ENCODE peak calls at places on chromosomes 2 and 18, in ten cellular contexts. J, G, R, H, Q, A, S, M, D and F are unnamed samples.

GRCh38 chr2:105571445-105571987 is 172.7 kb upstream of the FHL2 start:
- DNase-seq in J (no peak), G (no peak), R (peak), H (no peak), Q (no peak), A (no peak), S (no peak), M (peak), D (no peak), F (no peak)

GRCh38 chr18:36572135-36572856 is 256.5 kb downstream of the TPGS2 start:
- DNase-seq in J (peak), G (peak), R (peak), H (no peak), Q (no peak), A (peak), S (peak), M (peak), D (no peak), F (no peak)

GRCh38 chr2:171492664-171493063 is 29.6 kb upstream of the CYBRD1 start:
- DNase-seq in J (no peak), G (no peak), R (no peak), H (no peak), Q (no peak), A (no peak), S (no peak), M (no peak), D (no peak), F (no peak)

GRCh38 chr2:60560734-60561649 is 7.5 kb upstream of the BCL11A start:
- DNase-seq in J (peak), G (no peak), R (peak), H (no peak), Q (no peak), A (no peak), S (no peak), M (no peak), D (no peak), F (no peak)

GRCh38 chr2:235749121-235749780 is 255.4 kb downstream of the AGAP1 start:
- DNase-seq in J (no peak), G (no peak), R (no peak), H (no peak), Q (no peak), A (no peak), S (no peak), M (no peak), D (no peak), F (no peak)

GRCh38 chr2:172464340-172465129 is 37.1 kb downstream of the ITGA6 start:
- DNase-seq in J (no peak), G (peak), R (no peak), H (no peak), Q (no peak), A (no peak), S (no peak), M (no peak), D (no peak), F (no peak)

GRCh38 chr2:3633089-3633981 is 24.7 kb upstream of the ALLC start:
- DNase-seq in J (no peak), G (no peak), R (no peak), H (no peak), Q (no peak), A (peak), S (no peak), M (peak), D (no peak), F (peak)

GRCh38 chr2:32384529-32384928 is 27.7 kb downstream of the BIRC6 start:
- DNase-seq in J (no peak), G (no peak), R (peak), H (no peak), Q (no peak), A (no peak), S (no peak), M (no peak), D (no peak), F (no peak)

GRCh38 chr2:143934170-143934912 is 585.6 kb downstream of the ZEB2 start:
- DNase-seq in J (no peak), G (no peak), R (no peak), H (no peak), Q (no peak), A (no peak), S (no peak), M (no peak), D (no peak), F (no peak)

GRCh38 chr18:58578835-58579560 is 49.9 kb downstream of the ALPK2 start:
- DNase-seq in J (peak), G (no peak), R (no peak), H (no peak), Q (no peak), A (no peak), S (no peak), M (no peak), D (no peak), F (no peak)

GRCh38 chr2:226116346-226116745 is 683.3 kb downstream of the IRS1 start:
- DNase-seq in J (no peak), G (no peak), R (no peak), H (no peak), Q (no peak), A (no peak), S (no peak), M (no peak), D (no peak), F (no peak)

GRCh38 chr2:25418944-25419677 is 77.4 kb upstream of the DNMT3A start:
- DNase-seq in J (no peak), G (no peak), R (no peak), H (no peak), Q (no peak), A (no peak), S (no peak), M (no peak), D (no peak), F (no peak)

GRCh38 chr2:61177727-61178549 is 15.9 kb downstream of the C2orf74 start:
- DNase-seq in J (peak), G (peak), R (peak), H (no peak), Q (peak), A (peak), S (peak), M (no peak), D (peak), F (peak)

GRCh38 chr2:191710411-191710900 is 32.5 kb downstream of the NABP1 start:
- DNase-seq in J (no peak), G (no peak), R (no peak), H (no peak), Q (no peak), A (no peak), S (no peak), M (no peak), D (no peak), F (no peak)

GRCh38 chr18:58649966-58650816 is 21.1 kb upstream of the MALT1 start:
- DNase-seq in J (no peak), G (no peak), R (peak), H (no peak), Q (no peak), A (no peak), S (no peak), M (no peak), D (no peak), F (no peak)

GRCh38 chr2:143390185-143390584 is 261.0 kb downstream of the ARHGAP15 start:
- DNase-seq in J (no peak), G (no peak), R (no peak), H (no peak), Q (no peak), A (no peak), S (no peak), M (no peak), D (no peak), F (no peak)

GRCh38 chr18:41783065-41783818 is 171.8 kb upstream of the PIK3C3 start:
- DNase-seq in J (no peak), G (no peak), R (no peak), H (no peak), Q (no peak), A (no peak), S (no peak), M (no peak), D (no peak), F (no peak)

GRCh38 chr2:71605173-71605641 is 151.8 kb downstream of the DYSF start:
- DNase-seq in J (no peak), G (peak), R (peak), H (no peak), Q (peak), A (no peak), S (no peak), M (no peak), D (peak), F (no peak)

GRCh38 chr2:69554981-69555380 is 88.6 kb downstream of the AAK1 start:
- DNase-seq in J (no peak), G (peak), R (peak), H (no peak), Q (no peak), A (no peak), S (peak), M (no peak), D (no peak), F (no peak)

GRCh38 chr2:205175831-205176230 is 506.5 kb upstream of the NRP2 start:
- DNase-seq in J (no peak), G (peak), R (no peak), H (no peak), Q (no peak), A (no peak), S (no peak), M (no peak), D (no peak), F (no peak)

GRCh38 chr18:34600118-34600517 is 110.0 kb upstream of the DTNA start:
- DNase-seq in J (no peak), G (peak), R (no peak), H (no peak), Q (no peak), A (no peak), S (no peak), M (no peak), D (no peak), F (no peak)

GRCh38 chr2:157418215-157418614 is 25.7 kb downstream of the CYTIP start:
- DNase-seq in J (no peak), G (no peak), R (peak), H (no peak), Q (no peak), A (no peak), S (no peak), M (no peak), D (no peak), F (no peak)

GRCh38 chr2:78614747-78615146 is 410.8 kb upstream of the REG3G start:
- DNase-seq in J (no peak), G (no peak), R (no peak), H (no peak), Q (no peak), A (no peak), S (no peak), M (no peak), D (no peak), F (no peak)

GRCh38 chr2:47062721-47063120 is 92.4 kb downstream of the STPG4 start:
- DNase-seq in J (no peak), G (no peak), R (no peak), H (no peak), Q (no peak), A (no peak), S (no peak), M (no peak), D (no peak), F (no peak)

GRCh38 chr2:72008608-72009007 is 139.1 kb downstream of the CYP26B1 start:
- DNase-seq in J (no peak), G (no peak), R (no peak), H (no peak), Q (no peak), A (no peak), S (no peak), M (no peak), D (no peak), F (peak)

GRCh38 chr18:67636597-67637385 is 120.3 kb upstream of the DSEL start:
- DNase-seq in J (no peak), G (no peak), R (no peak), H (no peak), Q (no peak), A (no peak), S (no peak), M (no peak), D (no peak), F (no peak)

GRCh38 chr2:96903809-96904208 is 33.9 kb upstream of the SEMA4C start:
- DNase-seq in J (no peak), G (no peak), R (no peak), H (no peak), Q (no peak), A (no peak), S (no peak), M (no peak), D (no peak), F (no peak)

GRCh38 chr2:96909651-96910050 is 39.8 kb upstream of the SEMA4C start:
- DNase-seq in J (no peak), G (no peak), R (no peak), H (no peak), Q (no peak), A (no peak), S (no peak), M (no peak), D (no peak), F (no peak)

GRCh38 chr2:96903318-96903717 is 33.4 kb upstream of the SEMA4C start:
- DNase-seq in J (no peak), G (no peak), R (no peak), H (no peak), Q (no peak), A (no peak), S (no peak), M (no peak), D (no peak), F (no peak)

GRCh38 chr2:96907405-96908041 is 37.6 kb upstream of the SEMA4C start:
- DNase-seq in J (no peak), G (peak), R (no peak), H (no peak), Q (no peak), A (peak), S (peak), M (peak), D (peak), F (peak)

GRCh38 chr2:96906719-96907404 is 37.0 kb upstream of the SEMA4C start:
- DNase-seq in J (no peak), G (no peak), R (no peak), H (no peak), Q (no peak), A (peak), S (peak), M (no peak), D (peak), F (no peak)
- H3K4me3 ChIP-seq in J (no peak), G (no peak), R (no peak), H (peak), Q (no peak), A (peak), S (peak), M (no peak), D (peak), F (no peak)

GRCh38 chr2:216373896-216374295 is 1.6 kb upstream of the MARCHF4 start:
- DNase-seq in J (no peak), G (no peak), R (no peak), H (no peak), Q (no peak), A (no peak), S (no peak), M (no peak), D (no peak), F (no peak)

GRCh38 chr2:216372761-216373291 is 543 bp upstream of the MARCHF4 start:
- DNase-seq in J (peak), G (peak), R (no peak), H (no peak), Q (no peak), A (no peak), S (no peak), M (no peak), D (no peak), F (no peak)

GRCh38 chr2:216369821-216370220 is 2.5 kb downstream of the MARCHF4 start:
- DNase-seq in J (no peak), G (no peak), R (no peak), H (no peak), Q (no peak), A (no peak), S (no peak), M (no peak), D (no peak), F (no peak)

GRCh38 chr2:216370961-216371633 is 1.2 kb downstream of the MARCHF4 start:
- DNase-seq in J (no peak), G (peak), R (no peak), H (no peak), Q (no peak), A (no peak), S (no peak), M (no peak), D (no peak), F (peak)

DNA sequence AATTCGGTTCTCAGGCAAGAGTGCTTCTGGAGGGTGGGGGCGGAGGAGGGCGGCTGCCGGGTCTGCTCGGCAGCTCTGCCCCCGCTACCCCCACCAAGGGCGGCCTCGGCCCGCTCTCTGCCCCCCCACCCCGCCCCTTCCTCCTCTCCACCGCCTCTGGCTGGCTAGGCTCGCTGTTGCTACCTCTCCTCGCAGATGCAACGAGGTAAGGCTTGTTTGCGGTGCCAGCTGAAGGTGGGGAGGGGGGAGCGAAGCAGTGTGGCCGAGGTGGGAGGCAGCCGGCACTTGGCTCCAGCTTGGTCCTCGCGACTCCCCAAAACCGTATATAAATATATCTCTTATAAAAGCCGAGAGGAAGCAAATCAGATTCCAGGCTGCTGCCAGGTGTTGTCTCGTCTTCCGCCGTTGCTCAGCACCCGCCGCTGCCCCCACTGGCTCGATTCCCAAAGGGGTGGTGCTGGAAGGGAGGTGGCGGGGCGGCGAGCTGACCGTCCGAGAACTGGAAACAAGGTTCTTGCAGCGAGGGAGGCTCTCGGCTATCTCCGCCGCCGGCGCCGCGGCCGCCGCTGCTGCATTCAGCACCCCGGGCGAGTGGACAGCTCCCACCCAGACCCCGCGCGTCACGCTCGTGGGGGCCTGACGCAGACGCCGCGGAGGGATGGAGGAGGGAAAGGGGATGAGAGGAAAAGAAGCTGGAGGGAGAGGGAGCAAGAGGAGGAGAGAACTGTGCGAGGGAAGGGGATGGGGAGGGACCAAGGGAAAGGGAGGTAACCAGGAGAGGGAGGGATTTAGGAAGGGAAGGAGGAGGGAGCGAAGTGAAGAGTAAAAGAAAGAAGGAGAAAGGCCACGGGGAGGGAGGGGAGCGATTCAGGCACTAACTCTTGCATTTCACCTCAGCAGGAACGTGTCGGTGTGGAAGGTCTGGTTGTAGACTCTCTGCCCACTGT is at the start of gene MARCHF4:
- DNase-seq in J (peak), G (peak), R (peak), H (no peak), Q (peak), A (peak), S (peak), M (peak), D (peak), F (peak)
- TF ChIP-seq POLR2A in J (no peak), G (no peak), R (no peak), H (no peak), Q (no peak), A (no peak), S (no peak), M (no peak), D (no peak), F (no peak)

GRCh38 chr2:27081984-27082772 is 3.8 kb downstream of the EMILIN1 start:
- DNase-seq in J (no peak), G (no peak), R (peak), H (no peak), Q (no peak), A (no peak), S (no peak), M (no peak), D (peak), F (no peak)
- H3K4me3 ChIP-seq in J (no peak), G (no peak), R (peak), H (no peak), Q (no peak), A (no peak), S (no peak), M (no peak), D (no peak), F (no peak)

GRCh38 chr2:37923308-37924055 is 1.6 kb upstream of the RMDN2 start:
- DNase-seq in J (no peak), G (no peak), R (peak), H (no peak), Q (no peak), A (no peak), S (no peak), M (no peak), D (no peak), F (no peak)
- TF ChIP-seq POLR2A in J (no peak), G (no peak), R (no peak), H (no peak), Q (peak), A (no peak), S (no peak), M (no peak), D (no peak), F (no peak)

GRCh38 chr18:26415041-26415440 is 133.3 kb downstream of the KCTD1 start:
- DNase-seq in J (no peak), G (no peak), R (no peak), H (no peak), Q (no peak), A (no peak), S (no peak), M (no peak), D (no peak), F (no peak)
- H3K4me3 ChIP-seq in J (no peak), G (no peak), R (no peak), H (no peak), Q (no peak), A (no peak), S (no peak), M (no peak), D (no peak), F (no peak)

DNA sequence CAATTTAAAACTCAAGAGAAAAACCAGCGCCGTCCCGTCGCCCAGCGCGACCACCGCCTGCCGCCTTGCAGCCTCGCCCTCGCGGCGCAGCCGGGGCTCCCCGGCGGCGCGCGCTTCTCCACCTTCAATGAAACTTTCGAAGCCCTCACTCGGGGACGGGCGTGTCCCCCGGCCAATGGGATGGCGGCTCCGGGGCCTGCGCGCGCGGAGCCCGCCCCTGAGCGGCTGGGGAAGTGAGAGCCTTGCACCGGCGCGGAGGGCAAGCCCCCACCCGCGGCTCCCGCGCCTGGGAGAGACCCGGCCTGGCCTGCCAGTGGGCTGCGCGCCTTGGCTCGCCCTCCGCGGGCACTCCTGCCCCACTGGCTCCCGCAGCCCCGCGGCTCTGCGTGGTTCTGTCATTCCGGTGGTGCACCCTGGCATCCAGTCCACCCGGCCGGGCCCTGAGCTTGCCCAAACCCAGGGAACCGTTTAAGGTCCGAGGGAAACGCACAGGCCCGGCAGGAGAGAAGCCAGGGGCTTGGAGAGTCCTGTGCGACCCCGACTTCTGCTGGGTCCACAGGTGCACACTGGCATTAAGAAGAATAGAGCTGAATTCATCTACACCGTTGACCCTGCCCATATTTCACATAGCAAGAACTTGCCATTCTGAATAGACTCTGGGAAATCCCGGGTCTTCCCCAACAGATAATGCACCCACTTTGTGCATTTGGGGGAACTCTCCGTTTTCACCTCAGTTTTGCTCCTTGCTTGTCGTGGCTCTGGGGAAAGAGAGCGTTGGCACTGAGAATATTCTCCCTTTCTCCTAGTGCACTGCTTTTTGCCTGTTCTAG is at the start of gene PIEZO2:
- DNase-seq in J (peak), G (peak), R (no peak), H (no peak), Q (peak), A (peak), S (no peak), M (peak), D (peak), F (peak)
- TF ChIP-seq POLR2A in J (no peak), G (no peak), R (no peak), H (no peak), Q (peak), A (no peak), S (peak), M (no peak), D (no peak), F (no peak)